ENCODE peak calls at places on chromosomes 11 and 22, in six cellular contexts. F, M, X, S, E and W are unnamed samples. For H3K36me3, the result is how much of the 10 kb centered on the place peaks cover.

GRCh38 chr22:39419911-39420310 is 20.3 kb downstream of the TAB1 start:
- DNase-seq in F (no peak), M (no peak), X (no peak), S (no peak), E (no peak), W (no peak)

GRCh38 chr22:20766530-20766929 is 7.4 kb upstream of the SERPIND1 start:
- DNase-seq in F (no peak), M (no peak), X (no peak), S (no peak), E (no peak), W (no peak)

GRCh38 chr11:93017821-93018690 is 48.6 kb downstream of the MTNR1B start:
- DNase-seq in F (no peak), M (no peak), X (peak), S (no peak), E (peak), W (no peak)

GRCh38 chr11:111466615-111467014 is 45.6 kb downstream of the BTG4 start:
- DNase-seq in F (no peak), M (no peak), X (no peak), S (no peak), E (no peak), W (no peak)

GRCh38 chr11:2310073-2310785 is 8.4 kb downstream of the TSPAN32 start:
- DNase-seq in F (no peak), M (no peak), X (no peak), S (no peak), E (no peak), W (no peak)

GRCh38 chr11:102802341-102802740 is 4.4 kb upstream of the MMP1 start:
- DNase-seq in F (no peak), M (no peak), X (peak), S (no peak), E (no peak), W (peak)

GRCh38 chr11:1832181-1832988 is 2.4 kb upstream of the SYT8 start:
- DNase-seq in F (peak), M (no peak), X (no peak), S (no peak), E (peak), W (no peak)

GRCh38 chr22:37187891-37188761 is at the start of gene C1QTNF6:
- DNase-seq in F (peak), M (no peak), X (peak), S (no peak), E (peak), W (no peak)

GRCh38 chr11:68859123-68859522 is 17.4 kb upstream of the CPT1A start:
- DNase-seq in F (no peak), M (no peak), X (no peak), S (no peak), E (no peak), W (no peak)

DNA sequence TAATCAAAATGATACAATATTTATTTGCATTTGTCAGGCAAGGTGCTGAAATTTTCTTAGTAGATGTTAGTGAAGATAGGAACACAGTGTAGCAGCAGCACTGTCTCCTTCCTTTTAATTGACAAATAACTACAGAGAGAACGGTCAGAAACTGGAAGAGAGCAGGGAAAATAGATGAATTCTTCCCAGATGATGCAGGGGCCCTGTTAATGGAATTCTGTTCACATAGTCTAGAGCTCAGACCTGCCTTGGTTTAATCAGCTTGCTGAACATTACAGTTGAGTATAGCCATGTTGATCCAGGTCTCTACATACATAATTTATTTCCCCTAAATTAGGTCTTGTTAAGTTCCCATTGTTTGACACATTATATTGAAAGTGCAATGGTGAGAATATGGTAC is 127.4 kb downstream of the SLC17A6 start:
- DNase-seq in F (no peak), M (no peak), X (no peak), S (no peak), E (no peak), W (no peak)
- H3K27ac ChIP-seq in F (no peak), M (no peak), X (no peak), S (no peak), E (no peak), W (no peak)

GRCh38 chr22:31250740-31251330 is 38.7 kb downstream of the LIMK2 start:
- DNase-seq in F (no peak), M (no peak), X (peak), S (no peak), E (no peak), W (no peak)

GRCh38 chr22:31247726-31248125 is 35.6 kb downstream of the LIMK2 start:
- DNase-seq in F (no peak), M (no peak), X (no peak), S (no peak), E (no peak), W (no peak)

GRCh38 chr22:31246687-31247086 is 34.6 kb downstream of the LIMK2 start:
- DNase-seq in F (no peak), M (no peak), X (no peak), S (no peak), E (no peak), W (no peak)

GRCh38 chr22:31248138-31248745 is 36.1 kb downstream of the LIMK2 start:
- DNase-seq in F (peak), M (peak), X (peak), S (peak), E (peak), W (peak)

DNA sequence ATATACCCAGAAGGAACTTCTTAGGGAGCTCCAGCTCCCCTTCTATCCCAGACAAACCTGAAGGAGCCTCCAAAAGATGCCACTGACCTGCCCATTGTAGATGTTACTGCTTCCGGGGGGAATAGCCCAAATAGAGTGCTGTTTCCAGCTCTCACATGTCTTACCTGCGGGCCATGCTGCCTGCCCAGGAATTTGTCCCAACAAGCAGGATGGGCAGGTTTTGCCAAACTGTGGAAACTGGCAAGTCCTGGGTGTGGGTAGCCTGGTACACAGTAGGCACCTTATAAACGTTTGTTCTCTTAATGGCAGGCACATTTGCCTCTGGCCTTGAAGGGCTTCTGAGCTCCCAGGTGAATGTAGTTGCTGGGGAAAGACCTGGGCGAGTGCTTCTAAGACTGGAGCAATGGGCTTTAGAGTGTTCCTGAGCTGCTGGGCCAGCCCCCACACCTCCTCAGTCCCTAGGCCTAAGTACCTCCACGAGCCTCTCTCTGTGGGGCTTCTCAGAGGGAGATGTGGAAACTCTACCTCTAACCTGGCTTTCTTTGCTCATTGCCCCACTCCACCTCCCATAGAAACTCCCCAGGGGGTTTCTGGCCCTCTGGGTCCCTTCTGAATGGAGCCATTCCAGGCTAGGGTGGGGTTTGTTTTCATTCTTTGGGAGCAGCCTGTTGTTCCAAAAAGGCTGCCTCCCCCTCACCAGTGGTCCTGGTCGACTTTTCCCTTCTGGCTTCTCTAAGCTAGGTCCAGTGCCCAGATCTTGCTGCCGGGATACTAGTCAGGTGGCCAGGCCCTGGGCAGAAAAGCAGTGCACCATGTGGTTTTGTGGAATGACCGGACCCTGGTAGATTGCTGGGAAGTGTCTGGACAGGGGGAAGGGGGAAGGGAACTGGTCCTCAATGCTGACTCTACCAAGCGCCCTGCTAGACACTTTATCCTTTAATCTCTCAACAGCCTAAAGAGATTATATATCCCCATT is 37.2 kb downstream of the LIMK2 start:
- DNase-seq in F (no peak), M (no peak), X (peak), S (no peak), E (no peak), W (no peak)
- H3K4me3 ChIP-seq in F (peak), M (peak), X (peak), S (no peak), E (peak), W (peak)

GRCh38 chr11:119095066-119095880 is 6.4 kb downstream of the DPAGT1 start:
- DNase-seq in F (peak), M (peak), X (peak), S (peak), E (peak), W (peak)
- H3K36me3 ChIP-seq in F (under half), M (under half), X (under half), S (half or more), E (under half), W (under half)

DNA sequence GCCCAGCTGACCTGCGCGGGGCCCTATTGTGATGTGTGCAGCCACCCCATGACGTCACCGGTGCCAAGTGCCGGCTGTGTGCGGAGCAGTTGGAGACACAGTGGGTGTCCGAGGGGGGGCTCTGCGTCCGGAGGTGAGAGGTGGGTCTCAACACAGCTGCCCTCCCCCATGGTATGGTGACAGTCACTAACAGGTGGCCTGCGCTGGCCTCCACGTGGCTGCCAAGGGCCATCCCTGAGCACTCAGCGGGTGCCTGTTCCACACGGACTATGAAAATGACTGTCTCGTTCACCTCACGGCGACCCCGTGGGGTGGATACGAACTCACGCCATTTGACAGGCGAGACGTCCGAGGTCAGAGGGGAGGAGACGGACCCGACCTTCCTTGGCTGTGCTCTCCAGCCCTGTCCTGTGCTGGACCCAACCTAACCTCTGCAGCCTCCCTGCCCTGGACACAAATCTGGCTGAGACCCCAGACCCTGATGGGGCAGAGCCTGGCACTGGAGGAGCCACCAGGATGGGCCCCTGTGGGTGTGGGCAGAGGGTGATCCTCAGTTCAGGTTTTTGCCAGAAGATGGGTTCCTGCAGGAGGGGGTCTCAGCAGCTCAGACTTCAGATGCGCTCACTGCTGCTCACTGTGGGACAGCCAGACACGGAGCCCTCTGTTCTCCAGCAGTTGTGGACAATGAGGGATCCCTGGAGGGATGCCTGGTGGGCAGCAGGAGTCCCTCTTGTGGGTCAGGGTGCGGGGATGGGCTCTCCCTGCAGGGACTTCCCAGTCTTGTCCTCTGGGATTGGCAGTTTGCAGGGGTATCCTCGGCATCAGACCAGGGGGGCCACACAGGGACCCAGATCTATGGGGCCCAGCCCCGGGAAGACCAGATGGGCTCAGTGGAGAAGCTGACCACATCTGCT is 6.3 kb downstream of the HRAS start:
- DNase-seq in F (no peak), M (no peak), X (no peak), S (no peak), E (no peak), W (no peak)
- H3K27ac ChIP-seq in F (no peak), M (no peak), X (no peak), S (no peak), E (no peak), W (no peak)

DNA sequence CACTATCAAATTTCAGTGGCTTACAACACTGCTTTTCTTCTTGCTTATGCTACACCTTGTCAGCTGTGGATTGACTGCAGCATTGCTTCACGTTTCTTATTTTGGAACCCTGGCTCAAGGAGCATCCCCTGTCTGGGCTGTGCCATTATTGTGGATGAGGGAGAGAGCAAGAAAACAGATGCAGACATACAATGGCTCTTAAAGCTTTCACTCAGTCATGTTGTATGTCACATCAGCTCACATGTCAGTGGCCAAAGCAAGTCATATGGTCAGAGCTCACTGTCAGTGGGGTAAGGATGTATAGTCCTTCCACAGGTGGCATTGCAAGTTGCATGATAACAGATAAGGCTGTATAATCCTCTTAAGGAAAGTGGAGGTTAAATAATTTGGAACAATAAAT is 10.0 kb downstream of the ARHGEF12 start:
- DNase-seq in F (no peak), M (no peak), X (no peak), S (no peak), E (no peak), W (no peak)
- H3K4me3 ChIP-seq in F (no peak), M (no peak), X (no peak), S (no peak), E (no peak), W (no peak)

GRCh38 chr11:75570559-75571139 is 8.6 kb downstream of the SERPINH1 start:
- DNase-seq in F (no peak), M (no peak), X (no peak), S (no peak), E (no peak), W (no peak)
- H3K36me3 ChIP-seq in F (half or more), M (half or more), X (under half), S (half or more), E (under half), W (half or more)